ENCODE peak calls at places on chromosomes 2 and 18, in nine cellular contexts. G, N, X, Y, K, O, S, Z and M are unnamed samples.

GRCh38 chr2:137928547-137929503 is 35.4 kb upstream of the HNMT start:
- DNase-seq in Z (peak; percentile 98), N (no peak), S (no peak), O (no peak), Y (peak; percentile 92), X (peak; percentile 70), G (no peak), K (peak; percentile 63), M (no peak)

GRCh38 chr18:46630160-46630559 is 26.9 kb downstream of the LOXHD1 start:
- DNase-seq in Y (no peak), Z (no peak), X (no peak), G (no peak), S (no peak), N (no peak), O (no peak), K (peak; percentile 33), M (no peak)

GRCh38 chr18:74314759-74315463 is 728 bp upstream of the C18orf63 start:
- DNase-seq in K (no peak), N (no peak), X (no peak), G (no peak), S (no peak), O (no peak), Y (no peak), Z (no peak), M (no peak)

GRCh38 chr2:121232626-121233265 is 52.3 kb downstream of the TFCP2L1 start:
- DNase-seq in Y (no peak), X (no peak), K (no peak), S (no peak), G (no peak), Z (no peak), O (no peak), N (no peak), M (peak; percentile 49)

GRCh38 chr18:44839239-44839666 is 158.6 kb downstream of the SETBP1 start:
- DNase-seq in S (no peak), Z (peak; percentile 3), N (peak; percentile 44), X (peak; percentile 12), G (no peak), Y (peak; percentile 56), O (peak; percentile 38), K (peak; percentile 4), M (no peak)

GRCh38 chr2:26039603-26040367 is 5.9 kb downstream of the RAB10 start:
- DNase-seq in O (no peak), Z (peak; percentile 59), K (no peak), N (no peak), G (no peak), X (no peak), S (no peak), Y (no peak), M (no peak)

GRCh38 chr18:55337153-55337552 is 250.8 kb downstream of the TCF4 start:
- DNase-seq in N (no peak), G (no peak), O (no peak), Y (no peak), K (no peak), Z (no peak), X (no peak), S (no peak), M (no peak)

GRCh38 chr2:237726401-237726830 is 72.2 kb upstream of the RBM44 start:
- DNase-seq in Z (peak; percentile 65), Y (peak; percentile 87), X (peak; percentile 60), O (no peak), N (no peak), G (no peak), K (no peak), S (no peak), M (no peak)

GRCh38 chr2:55511508-55512124 is 7.9 kb upstream of the CFAP36 start:
- DNase-seq in Z (peak; percentile 58), S (no peak), G (peak; percentile 28), Y (peak; percentile 49), N (no peak), X (peak; percentile 30), K (peak; percentile 73), O (peak; percentile 54), M (no peak)

GRCh38 chr2:44324971-44325426 is 36.3 kb downstream of the PREPL start:
- DNase-seq in Y (peak; percentile 69), O (no peak), Z (peak; percentile 63), X (peak; percentile 10), S (no peak), N (no peak), G (peak; percentile 24), K (peak; percentile 11), M (no peak)

GRCh38 chr2:18467727-18468363 is 92.6 kb downstream of the RDH14 start:
- DNase-seq in K (no peak), O (no peak), S (no peak), Z (no peak), X (no peak), G (no peak), Y (no peak), N (no peak), M (no peak)

GRCh38 chr2:44093970-44094369 is 74.7 kb upstream of the PPM1B start:
- DNase-seq in Y (no peak), K (no peak), Z (no peak), O (no peak), N (no peak), G (no peak), X (no peak), S (no peak), M (no peak)

GRCh38 chr2:72367530-72368225 is 220.0 kb upstream of the CYP26B1 start:
- DNase-seq in S (no peak), N (no peak), Z (peak; percentile 100), G (peak; percentile 92), K (peak; percentile 73), O (peak; percentile 77), X (peak; percentile 92), Y (peak; percentile 98), M (no peak)